ENCODE peak calls at places on chromosome 20, in ten cellular contexts. I is cardiac muscle cell; T is CD8-positive, alpha-beta T cell; Y is aorta; W is astrocyte; L is ovary; D is caudate nucleus; U is pancreas; R is iPS DF 6.9; V is neural progenitor cell. E is an unnamed sample.

GRCh38 chr20:3777381-3777725 is 3.9 kb downstream of the SPEF1 start:
- DNase-seq in I (no peak), T (no peak), Y (no peak), W (no peak), L (no peak), D (no peak), U (no peak), R (no peak), V (peak), E (no peak)

GRCh38 chr20:19626896-19627295 is 131.2 kb upstream of the RIN2 start:
- DNase-seq in I (no peak), T (no peak), Y (no peak), W (no peak), L (no peak), D (no peak), U (no peak), R (no peak), V (no peak), E (no peak)

GRCh38 chr20:10111144-10111771 is 76.5 kb downstream of the ANKEF1 start:
- DNase-seq in I (no peak), T (no peak), Y (no peak), W (no peak), L (no peak), D (no peak), U (peak), R (no peak), V (no peak), E (no peak)

GRCh38 chr20:760751-761417 is 7.4 kb downstream of the SLC52A3 start:
- DNase-seq in I (peak), T (peak), Y (peak), W (no peak), L (no peak), D (no peak), U (no peak), R (peak), V (peak), E (peak)

GRCh38 chr20:14913896-14914295 is 576.5 kb upstream of the FLRT3 start:
- DNase-seq in I (no peak), T (no peak), Y (no peak), W (no peak), L (no peak), D (no peak), U (no peak), R (no peak), V (no peak), E (no peak)

GRCh38 chr20:54172532-54172855 is 1.3 kb downstream of the CYP24A1 start:
- DNase-seq in I (no peak), T (no peak), Y (no peak), W (no peak), L (no peak), D (no peak), U (no peak), R (no peak), V (no peak), E (no peak)

GRCh38 chr20:21139881-21140566 is 14.1 kb downstream of the KIZ start:
- DNase-seq in I (no peak), T (no peak), Y (no peak), W (no peak), L (no peak), D (no peak), U (no peak), R (no peak), V (no peak), E (no peak)

GRCh38 chr20:41030536-41031242 is 2.1 kb downstream of the TOP1 start:
- DNase-seq in I (no peak), T (no peak), Y (no peak), W (peak), L (no peak), D (no peak), U (no peak), R (no peak), V (no peak), E (no peak)

GRCh38 chr20:50717974-50718761 is 13.2 kb upstream of the PARD6B start:
- DNase-seq in I (no peak), T (no peak), Y (no peak), W (no peak), L (no peak), D (no peak), U (no peak), R (no peak), V (no peak), E (no peak)

GRCh38 chr20:32672982-32673727 is 586 bp downstream of the C20orf203 start:
- DNase-seq in I (no peak), T (no peak), Y (no peak), W (no peak), L (no peak), D (no peak), U (no peak), R (no peak), V (no peak), E (no peak)

GRCh38 chr20:53691060-53691810 is 97.6 kb upstream of the ZNF217 start:
- DNase-seq in I (no peak), T (no peak), Y (no peak), W (no peak), L (no peak), D (no peak), U (no peak), R (no peak), V (no peak), E (no peak)

GRCh38 chr20:50313223-50313820 is 122.7 kb downstream of the CEBPB start:
- DNase-seq in I (no peak), T (no peak), Y (no peak), W (no peak), L (no peak), D (no peak), U (no peak), R (no peak), V (no peak), E (no peak)

GRCh38 chr20:34564810-34565209 is 6.3 kb downstream of the MAP1LC3A start:
- DNase-seq in I (no peak), T (no peak), Y (no peak), W (no peak), L (no peak), D (no peak), U (no peak), R (no peak), V (no peak), E (no peak)

GRCh38 chr20:19886666-19887288 is 128.7 kb downstream of the RIN2 start:
- DNase-seq in I (peak), T (no peak), Y (no peak), W (no peak), L (no peak), D (no peak), U (no peak), R (no peak), V (peak), E (no peak)

GRCh38 chr20:11919046-11919445 is 1.4 kb downstream of the BTBD3 start:
- DNase-seq in I (no peak), T (no peak), Y (no peak), W (peak), L (peak), D (no peak), U (peak), R (no peak), V (peak), E (peak)

GRCh38 chr20:2234788-2235187 is 61.0 kb upstream of the TGM3 start:
- DNase-seq in I (no peak), T (no peak), Y (no peak), W (no peak), L (no peak), D (no peak), U (no peak), R (peak), V (peak), E (no peak)

GRCh38 chr20:47355489-47356219 is 845 bp downstream of the ZMYND8 start:
- DNase-seq in I (no peak), T (no peak), Y (no peak), W (no peak), L (no peak), D (no peak), U (no peak), R (no peak), V (peak), E (no peak)

GRCh38 chr20:24702501-24703283 is 233.3 kb downstream of the SYNDIG1 start:
- DNase-seq in I (no peak), T (no peak), Y (no peak), W (no peak), L (no peak), D (no peak), U (no peak), R (no peak), V (no peak), E (no peak)

GRCh38 chr20:11542645-11543044 is 375.0 kb upstream of the BTBD3 start:
- DNase-seq in I (no peak), T (no peak), Y (no peak), W (no peak), L (no peak), D (no peak), U (no peak), R (no peak), V (no peak), E (no peak)

GRCh38 chr20:16158090-16158975 is 414.9 kb downstream of the KIF16B start:
- DNase-seq in I (no peak), T (no peak), Y (no peak), W (no peak), L (no peak), D (peak), U (no peak), R (no peak), V (peak), E (no peak)

GRCh38 chr20:54123587-54124180 is 50.1 kb downstream of the CYP24A1 start:
- DNase-seq in I (peak), T (no peak), Y (no peak), W (peak), L (no peak), D (no peak), U (peak), R (peak), V (peak), E (no peak)

GRCh38 chr20:61254881-61255589 is 3.0 kb downstream of the CDH4 start:
- DNase-seq in I (no peak), T (no peak), Y (no peak), W (peak), L (no peak), D (no peak), U (no peak), R (no peak), V (no peak), E (no peak)

GRCh38 chr20:59300341-59301081 is at the start of gene EDN3:
- DNase-seq in I (no peak), T (no peak), Y (no peak), W (no peak), L (no peak), D (no peak), U (no peak), R (peak), V (peak), E (no peak)

GRCh38 chr20:38579219-38579618 is 1.8 kb upstream of the ADIG start:
- DNase-seq in I (peak), T (no peak), Y (no peak), W (no peak), L (no peak), D (no peak), U (no peak), R (no peak), V (no peak), E (no peak)

GRCh38 chr20:20683922-20684321 is 28.5 kb downstream of the RALGAPA2 start:
- DNase-seq in I (no peak), T (no peak), Y (no peak), W (no peak), L (no peak), D (no peak), U (no peak), R (no peak), V (no peak), E (no peak)

GRCh38 chr20:15895560-15896084 is 677.6 kb downstream of the KIF16B start:
- DNase-seq in I (no peak), T (no peak), Y (no peak), W (no peak), L (no peak), D (no peak), U (no peak), R (no peak), V (no peak), E (no peak)

GRCh38 chr20:63980317-63980805 is 571 bp upstream of the PRPF6 start:
- DNase-seq in I (peak), T (no peak), Y (no peak), W (no peak), L (no peak), D (peak), U (no peak), R (no peak), V (no peak), E (no peak)

GRCh38 chr20:58981564-58982364 is 708 bp downstream of the NELFCD start:
- DNase-seq in I (no peak), T (no peak), Y (no peak), W (peak), L (no peak), D (no peak), U (no peak), R (no peak), V (no peak), E (no peak)

GRCh38 chr20:5524886-5525285 is 208.1 kb upstream of the PROKR2 start:
- DNase-seq in I (no peak), T (no peak), Y (no peak), W (no peak), L (no peak), D (no peak), U (no peak), R (no peak), V (no peak), E (peak)

GRCh38 chr20:48819089-48819488 is 8.7 kb downstream of the PREX1 start:
- DNase-seq in I (no peak), T (no peak), Y (no peak), W (no peak), L (no peak), D (no peak), U (no peak), R (no peak), V (no peak), E (no peak)

GRCh38 chr20:48818481-48818987 is 9.3 kb downstream of the PREX1 start:
- DNase-seq in I (no peak), T (peak), Y (no peak), W (no peak), L (no peak), D (no peak), U (no peak), R (no peak), V (no peak), E (no peak)

GRCh38 chr20:48820649-48820973 is 7.2 kb downstream of the PREX1 start:
- DNase-seq in I (no peak), T (no peak), Y (no peak), W (no peak), L (no peak), D (no peak), U (no peak), R (no peak), V (no peak), E (peak)

GRCh38 chr20:48821261-48821910 is 6.4 kb downstream of the PREX1 start:
- DNase-seq in I (no peak), T (no peak), Y (no peak), W (no peak), L (no peak), D (no peak), U (no peak), R (no peak), V (no peak), E (no peak)

GRCh38 chr20:48819813-48820648 is 7.8 kb downstream of the PREX1 start:
- DNase-seq in I (no peak), T (no peak), Y (no peak), W (no peak), L (no peak), D (no peak), U (no peak), R (no peak), V (no peak), E (no peak)
- H3K27ac ChIP-seq in I (no peak), T (peak), Y (peak), W (no peak), L (no peak), D (peak), U (no peak), R (no peak), V (no peak), E (no peak)

DNA sequence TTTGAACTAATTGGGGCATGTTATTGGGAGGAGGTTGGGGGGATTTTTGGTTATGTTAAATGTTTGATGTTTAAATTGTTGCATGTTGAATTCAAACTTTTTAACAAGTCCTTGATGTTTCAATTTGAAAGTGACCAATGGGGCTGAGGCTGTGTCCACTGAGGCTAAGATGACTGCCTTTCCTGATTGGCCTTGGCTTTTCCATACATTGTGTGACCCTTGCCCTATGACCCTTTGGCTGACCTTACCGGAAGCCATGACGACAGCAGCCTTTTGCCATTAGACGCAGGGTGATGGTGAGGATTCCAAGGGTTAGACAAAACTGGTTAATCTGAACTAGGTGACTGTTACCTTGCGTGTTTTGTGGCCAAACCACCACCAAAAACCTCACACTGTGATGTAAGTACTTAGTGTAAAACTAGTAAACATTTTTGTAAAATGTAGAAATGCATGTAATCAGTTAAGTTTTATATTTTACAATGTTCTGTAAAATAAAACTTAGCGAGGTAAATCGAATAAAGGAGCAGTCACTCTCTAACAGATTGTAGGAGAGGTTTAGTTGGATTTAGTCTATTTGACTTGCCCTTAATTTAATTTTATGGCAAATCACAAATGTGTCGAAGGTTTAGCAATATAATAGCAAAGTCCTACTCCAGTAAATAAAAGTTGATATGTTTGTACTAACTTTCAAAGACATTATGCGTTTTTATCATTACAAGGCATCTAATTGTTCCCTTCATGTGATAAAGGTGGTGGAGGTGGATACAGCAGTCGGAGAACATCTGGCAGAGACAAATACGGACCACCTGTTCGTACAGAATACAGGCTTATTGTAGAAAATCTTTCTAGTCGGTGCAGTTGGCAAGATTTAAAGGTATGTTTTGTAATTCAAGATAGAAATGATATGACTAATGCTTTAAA is 1.6 kb downstream of the SRSF6 start:
- DNase-seq in I (no peak), T (peak), Y (no peak), W (no peak), L (peak), D (no peak), U (no peak), R (no peak), V (peak), E (no peak)
- H3K27ac ChIP-seq in I (peak), T (peak), Y (peak), W (peak), L (peak), D (no peak), U (no peak), R (no peak), V (no peak), E (no peak)

GRCh38 chr20:8860011-8860495 is 208.8 kb upstream of the PLCB4 start:
- DNase-seq in I (no peak), T (no peak), Y (no peak), W (peak), L (no peak), D (no peak), U (no peak), R (no peak), V (no peak), E (no peak)
- H3K27ac ChIP-seq in I (no peak), T (no peak), Y (no peak), W (peak), L (no peak), D (no peak), U (no peak), R (no peak), V (no peak), E (no peak)

DNA sequence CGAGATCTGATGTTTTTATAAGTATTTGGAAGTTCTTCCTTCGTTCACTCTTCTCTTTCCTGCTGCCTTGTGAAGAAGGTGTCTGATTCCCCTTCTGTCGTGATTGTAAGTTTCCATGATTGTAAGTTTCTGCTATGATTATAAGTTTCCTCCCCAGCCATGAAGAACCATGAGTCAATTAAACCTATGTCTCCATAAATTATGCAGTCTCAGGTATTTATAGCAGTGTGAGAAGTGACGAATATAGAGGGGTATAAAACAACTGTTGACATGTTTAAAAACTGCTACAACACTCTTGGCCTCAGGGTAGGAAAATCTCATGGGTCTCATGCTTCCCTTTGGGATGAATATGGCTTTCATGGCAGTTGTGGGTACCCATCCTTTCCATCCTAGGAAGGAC is 5.8 kb upstream of the WFDC2 start:
- DNase-seq in I (no peak), T (no peak), Y (no peak), W (no peak), L (no peak), D (no peak), U (no peak), R (no peak), V (no peak), E (no peak)
- H3K27ac ChIP-seq in I (no peak), T (no peak), Y (no peak), W (no peak), L (no peak), D (no peak), U (no peak), R (no peak), V (no peak), E (no peak)

GRCh38 chr20:57654363-57654997 is 34.3 kb upstream of the ZBP1 start:
- DNase-seq in I (peak), T (peak), Y (no peak), W (peak), L (peak), D (no peak), U (peak), R (peak), V (peak), E (peak)
- H3K27ac ChIP-seq in I (no peak), T (no peak), Y (no peak), W (no peak), L (no peak), D (no peak), U (no peak), R (no peak), V (no peak), E (no peak)

GRCh38 chr20:18397090-18397489 is 69.7 kb downstream of the DZANK1 start:
- DNase-seq in I (no peak), T (no peak), Y (no peak), W (no peak), L (no peak), D (no peak), U (no peak), R (no peak), V (no peak), E (no peak)

GRCh38 chr20:18394363-18394762 is 72.5 kb downstream of the DZANK1 start:
- DNase-seq in I (no peak), T (no peak), Y (no peak), W (no peak), L (no peak), D (no peak), U (no peak), R (no peak), V (peak), E (no peak)

GRCh38 chr20:18400460-18400859 is 66.4 kb downstream of the DZANK1 start:
- DNase-seq in I (no peak), T (no peak), Y (no peak), W (no peak), L (no peak), D (no peak), U (no peak), R (no peak), V (no peak), E (no peak)

GRCh38 chr20:18391686-18392085 is 75.1 kb downstream of the DZANK1 start:
- DNase-seq in I (no peak), T (no peak), Y (no peak), W (no peak), L (no peak), D (no peak), U (no peak), R (no peak), V (no peak), E (no peak)

DNA sequence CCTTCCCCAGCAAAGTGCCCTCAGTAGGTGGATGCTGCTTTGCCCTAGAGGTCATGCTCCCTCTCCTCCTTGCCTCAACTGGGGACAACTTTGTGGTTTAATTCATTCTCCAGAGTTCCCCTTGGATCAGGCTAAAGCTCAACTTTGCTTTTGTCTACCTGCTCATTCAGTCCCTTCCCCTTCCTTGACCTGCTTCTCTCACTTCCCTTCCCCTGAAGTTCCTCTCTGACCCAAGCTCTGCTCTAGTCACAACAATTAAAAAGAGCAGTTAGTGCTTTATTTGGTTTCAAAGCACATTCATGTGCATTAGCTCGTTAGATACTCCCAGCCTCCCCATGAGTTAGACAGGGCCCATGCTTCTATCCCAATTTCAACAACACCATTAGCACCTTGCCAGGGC is 71.3 kb downstream of the DZANK1 start:
- DNase-seq in I (no peak), T (no peak), Y (no peak), W (no peak), L (no peak), D (no peak), U (no peak), R (no peak), V (no peak), E (no peak)
- H3K27ac ChIP-seq in I (no peak), T (no peak), Y (no peak), W (no peak), L (no peak), D (no peak), U (no peak), R (no peak), V (no peak), E (no peak)